ENCODE peak calls at places on chromosomes 16 and 17, in four cellular contexts. K is GM23248, Z is fibroblast of lung, R is neural progenitor cell. P is an unnamed sample.

GRCh38 chr17:67449065-67449464 is 72.0 kb downstream of the PITPNC1 start:
- DNase-seq in Z (no peak), R (no peak), K (no peak), P (no peak)

GRCh38 chr16:84663433-84664101 is 15.3 kb downstream of the KLHL36 start:
- DNase-seq in Z (no peak), K (no peak), R (no peak), P (no peak)

GRCh38 chr16:54236761-54237160 is 49.8 kb downstream of the IRX3 start:
- DNase-seq in Z (no peak), K (peak), R (no peak), P (peak)

GRCh38 chr17:14301761-14302401 is 1.0 kb downstream of the HS3ST3B1 start:
- DNase-seq in Z (peak), R (peak), K (peak), P (peak)

GRCh38 chr17:48676963-48677558 is 45.3 kb downstream of the PRAC1 start:
- DNase-seq in Z (no peak), K (no peak), R (no peak), P (no peak)

GRCh38 chr17:82924214-82924613 is 84.4 kb upstream of the ZNF750 start:
- DNase-seq in R (no peak), K (no peak), Z (no peak), P (no peak)

GRCh38 chr16:17101646-17102045 is 369.1 kb downstream of the XYLT1 start:
- DNase-seq in Z (no peak), R (peak), K (peak), P (peak)

GRCh38 chr17:62981933-62982332 is 15.9 kb downstream of the TANC2 start:
- DNase-seq in Z (no peak), K (peak), R (no peak), P (peak)

GRCh38 chr17:81110488-81111040 is 54.7 kb upstream of the PVALEF start:
- DNase-seq in Z (no peak), K (no peak), R (no peak), P (no peak)

GRCh38 chr16:67805718-67806427 is 487 bp downstream of the RANBP10 start:
- DNase-seq in Z (no peak), K (no peak), R (peak), P (no peak)

GRCh38 chr16:53546988-53547391 is 44.0 kb upstream of the AKTIP start:
- DNase-seq in R (peak), Z (peak), K (no peak), P (peak)

GRCh38 chr17:48609754-48610281 is 999 bp downstream of the HOXB7 start:
- DNase-seq in R (no peak), Z (no peak), K (no peak), P (no peak)

GRCh38 chr17:17042851-17043667 is 802 bp downstream of the MPRIP start:
- DNase-seq in Z (peak), R (peak), K (peak), P (peak)

GRCh38 chr17:65103431-65103830 is 33.7 kb upstream of the RGS9 start:
- DNase-seq in K (no peak), Z (no peak), R (no peak), P (no peak)

GRCh38 chr17:75619506-75620431 is 13.5 kb upstream of the SMIM5 start:
- DNase-seq in K (peak), Z (peak), R (peak), P (peak)

GRCh38 chr17:13634001-13634400 is 32.3 kb upstream of the HS3ST3A1 start:
- DNase-seq in Z (no peak), R (no peak), K (no peak), P (peak)

GRCh38 chr17:69170377-69170776 is 28.7 kb upstream of the ABCA6 start:
- DNase-seq in Z (no peak), K (no peak), R (no peak), P (no peak)

GRCh38 chr17:40251576-40251975 is 32.5 kb downstream of the WIPF2 start:
- DNase-seq in K (peak), Z (peak), R (no peak), P (peak)

GRCh38 chr17:50541916-50542688 is 4.9 kb upstream of the SPATA20 start:
- DNase-seq in R (peak), Z (peak), K (peak), P (peak)

GRCh38 chr17:46147167-46147749 is 46.0 kb downstream of the KANSL1 start:
- DNase-seq in Z (no peak), K (no peak), R (no peak), P (no peak)

GRCh38 chr16:745739-746138 is 4.9 kb upstream of the CIAO3 start:
- DNase-seq in K (no peak), Z (no peak), R (peak), P (no peak)

GRCh38 chr17:43753488-43754129 is 5.0 kb downstream of the SOST start:
- DNase-seq in Z (no peak), K (peak), R (no peak), P (peak)

GRCh38 chr16:78142784-78143183 is 43.3 kb downstream of the WWOX start:
- DNase-seq in Z (peak), K (peak), R (no peak), P (no peak)

GRCh38 chr17:74742978-74743545 is 5.4 kb upstream of the NHERF1 start:
- DNase-seq in Z (no peak), K (no peak), R (no peak), P (no peak)

GRCh38 chr16:55257971-55258613 is 65.9 kb upstream of the IRX6 start:
- DNase-seq in Z (peak), K (peak), R (peak), P (peak)

GRCh38 chr16:12300946-12301500 is 324.5 kb downstream of the SNX29 start:
- DNase-seq in Z (no peak), R (no peak), K (no peak), P (no peak)

GRCh38 chr16:12308060-12308459 is 331.5 kb downstream of the SNX29 start:
- DNase-seq in R (no peak), Z (no peak), K (no peak), P (no peak)

GRCh38 chr16:12305081-12305596 is 328.6 kb downstream of the SNX29 start:
- DNase-seq in K (no peak), R (no peak), Z (no peak), P (no peak)

GRCh38 chr16:12303649-12304048 is 327.1 kb downstream of the SNX29 start:
- DNase-seq in Z (peak), K (peak), R (no peak), P (peak)

GRCh38 chr16:12305847-12306246 is 329.3 kb downstream of the SNX29 start:
- DNase-seq in R (no peak), Z (no peak), K (no peak), P (no peak)
- H3K4me3 ChIP-seq in R (no peak), Z (no peak), K (no peak), P (no peak)

GRCh38 chr16:88979616-88980015 is 2.6 kb upstream of the CBFA2T3 start:
- DNase-seq in Z (no peak), K (no peak), R (no peak), P (no peak)

GRCh38 chr16:88977845-88978607 is 1.0 kb upstream of the CBFA2T3 start:
- DNase-seq in R (no peak), Z (no peak), K (no peak), P (no peak)

GRCh38 chr16:88976359-88977027 is 514 bp downstream of the CBFA2T3 start:
- DNase-seq in Z (no peak), K (no peak), R (no peak), P (no peak)

GRCh38 chr16:88977028-88977844 is at the start of gene CBFA2T3:
- DNase-seq in R (no peak), K (no peak), Z (peak), P (no peak)

DNA sequence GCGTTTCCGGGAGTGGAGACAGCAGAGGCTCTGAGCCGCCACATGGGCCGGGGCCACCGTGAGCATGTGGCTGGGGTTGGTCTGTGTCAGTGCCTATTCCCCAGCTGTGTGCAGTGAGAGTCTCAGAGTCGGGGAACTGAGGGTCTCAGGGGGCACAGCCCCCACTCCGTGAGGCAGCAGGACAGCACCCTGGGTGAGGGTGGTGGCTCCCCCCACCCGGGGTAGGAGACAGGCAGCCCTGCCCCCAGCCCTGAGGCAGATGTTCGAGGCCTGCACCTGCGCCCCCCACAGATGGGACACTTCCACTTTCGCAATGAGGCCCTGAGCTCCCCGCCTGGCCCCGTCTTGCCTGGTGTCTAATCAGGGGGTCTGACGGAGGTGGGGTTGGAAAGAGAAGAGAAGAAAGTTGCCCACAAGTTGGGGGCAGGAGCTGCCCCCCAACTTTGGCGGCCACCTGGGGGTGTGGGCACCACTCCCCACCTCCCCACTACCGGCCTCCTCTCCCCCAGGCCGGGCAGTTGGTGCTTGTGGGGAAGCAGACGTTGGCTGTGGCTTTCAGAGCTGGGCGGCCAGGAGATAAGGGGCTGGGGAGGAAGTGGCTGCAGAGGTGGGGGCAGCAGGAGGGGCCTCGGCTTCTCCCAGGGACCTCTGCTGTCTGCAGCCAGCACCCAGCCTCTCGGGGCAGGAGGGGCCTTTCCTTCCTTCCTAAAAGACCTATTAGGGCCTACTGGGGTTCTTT is 1.8 kb upstream of the CBFA2T3 start:
- DNase-seq in Z (no peak), K (no peak), R (no peak), P (no peak)
- H3K4me2 ChIP-seq in Z (no peak), K (no peak), R (no peak), P (no peak)

GRCh38 chr17:8089728-8090127 is 2.2 kb upstream of the ALOX12B start:
- DNase-seq in Z (no peak), K (no peak), R (peak), P (no peak)
- H2AFZ ChIP-seq in Z (no peak), K (no peak), R (no peak), P (no peak)

DNA sequence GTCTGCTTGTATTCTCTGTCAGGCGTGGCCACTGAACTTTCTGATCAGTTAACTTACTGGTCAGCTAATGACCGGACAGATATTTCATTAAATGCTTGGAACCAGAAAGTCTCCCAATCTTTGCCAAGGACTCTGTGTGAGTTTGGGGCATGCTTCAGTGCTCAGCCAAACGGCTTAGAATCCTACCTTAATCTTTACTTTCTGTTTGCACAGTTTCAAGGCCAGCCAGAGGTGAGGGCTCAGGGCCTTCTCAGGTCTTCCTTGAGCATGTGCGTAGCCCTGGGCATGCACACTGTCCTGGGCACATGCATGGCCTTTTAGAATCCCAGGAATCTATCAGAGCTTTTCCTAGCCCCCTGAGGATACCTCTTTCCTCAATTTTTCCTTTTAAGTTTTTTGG is 230.1 kb downstream of the RAB11FIP4 start:
- DNase-seq in R (no peak), Z (no peak), K (no peak), P (no peak)
- H3K4me3 ChIP-seq in R (no peak), Z (no peak), K (no peak), P (no peak)

GRCh38 chr17:77322284-77322533 is 181.4 kb downstream of the SEC14L1 start:
- DNase-seq in Z (no peak), K (no peak), R (no peak), P (no peak)
- H3K4me2 ChIP-seq in Z (peak), K (peak), R (no peak), P (peak)

GRCh38 chr16:56849690-56850680 is 15.0 kb upstream of the SLC12A3 start:
- DNase-seq in K (no peak), Z (peak), R (no peak), P (peak)
- H2AFZ ChIP-seq in K (no peak), Z (no peak), R (no peak), P (peak)

P was measured in IMR-90.